ENCODE peak calls at places on chromosomes 13 and 19, in six cellular contexts. One of them, this sample, is unnamed.
A peak's percentile ranks its signal among the peaks of the same experiment; 100 is the strongest.

GRCh38 chr13:51913421-51914136 is 51.8 kb downstream of the CCDC70 start:
- DNase-seq in mesendoderm: peak; percentile 68
- DNase-seq in H1: no peak
- DNase-seq in trophoblast cell: no peak
- DNase-seq in neuronal stem cell: no peak
- DNase-seq in H9: peak; percentile 62
- DNase-seq in this sample: no peak

GRCh38 chr19:33799507-33799906 is 2.8 kb downstream of the KCTD15 start:
- DNase-seq in trophoblast cell: no peak
- DNase-seq in H9: peak; percentile 58
- DNase-seq in neuronal stem cell: no peak
- DNase-seq in H1: no peak
- DNase-seq in mesendoderm: peak; percentile 66
- DNase-seq in this sample: no peak

GRCh38 chr19:2477141-2477710 is 1.3 kb downstream of the GADD45B start:
- DNase-seq in H1: peak; percentile 63
- DNase-seq in mesendoderm: no peak
- DNase-seq in trophoblast cell: peak; percentile 75
- DNase-seq in neuronal stem cell: no peak
- DNase-seq in H9: no peak
- DNase-seq in this sample: peak; percentile 34

GRCh38 chr19:2239771-2240770 is 3.4 kb downstream of the SF3A2 start:
- DNase-seq in trophoblast cell: no peak
- DNase-seq in H9: no peak
- DNase-seq in mesendoderm: peak; percentile 44
- DNase-seq in H1: no peak
- DNase-seq in neuronal stem cell: peak; percentile 56
- DNase-seq in this sample: peak; percentile 48

GRCh38 chr19:10654610-10655456 is 687 bp downstream of the ILF3 start:
- DNase-seq in H1: peak; percentile 89
- DNase-seq in mesendoderm: peak; percentile 91
- DNase-seq in H9: peak; percentile 85
- DNase-seq in trophoblast cell: peak; percentile 58
- DNase-seq in neuronal stem cell: peak; percentile 84
- DNase-seq in this sample: no peak

GRCh38 chr19:40921005-40921897 is 39.2 kb upstream of the CYP2A7 start:
- DNase-seq in H9: no peak
- DNase-seq in trophoblast cell: no peak
- DNase-seq in neuronal stem cell: no peak
- DNase-seq in mesendoderm: peak; percentile 77
- DNase-seq in H1: no peak
- DNase-seq in this sample: no peak

GRCh38 chr19:39951065-39951650 is 16.7 kb upstream of the FCGBP start:
- DNase-seq in trophoblast cell: no peak
- DNase-seq in H9: no peak
- DNase-seq in mesendoderm: no peak
- DNase-seq in H1: no peak
- DNase-seq in neuronal stem cell: no peak
- DNase-seq in this sample: no peak

GRCh38 chr19:5108123-5108613 is 139.3 kb downstream of the KDM4B start:
- DNase-seq in neuronal stem cell: no peak
- DNase-seq in H9: no peak
- DNase-seq in H1: no peak
- DNase-seq in trophoblast cell: no peak
- DNase-seq in mesendoderm: no peak
- DNase-seq in this sample: no peak

GRCh38 chr13:53069800-53070199 is 41.2 kb downstream of the OLFM4 start:
- DNase-seq in H9: no peak
- DNase-seq in H1: no peak
- DNase-seq in neuronal stem cell: no peak
- DNase-seq in trophoblast cell: no peak
- DNase-seq in mesendoderm: no peak
- DNase-seq in this sample: no peak

GRCh38 chr13:73136776-73137175 is 78.0 kb downstream of the KLF5 start:
- DNase-seq in H9: no peak
- DNase-seq in trophoblast cell: peak; percentile 87
- DNase-seq in neuronal stem cell: no peak
- DNase-seq in H1: no peak
- DNase-seq in mesendoderm: no peak
- DNase-seq in this sample: peak; percentile 21

GRCh38 chr13:109131698-109132257 is 502.4 kb downstream of the MYO16 start:
- DNase-seq in trophoblast cell: peak; percentile 29
- DNase-seq in H1: no peak
- DNase-seq in mesendoderm: peak; percentile 62
- DNase-seq in neuronal stem cell: no peak
- DNase-seq in H9: no peak
- DNase-seq in this sample: peak; percentile 21

GRCh38 chr13:24788538-24788937 is 24.6 kb downstream of the RNF17 start:
- DNase-seq in H9: no peak
- DNase-seq in H1: no peak
- DNase-seq in mesendoderm: no peak
- DNase-seq in trophoblast cell: peak; percentile 51
- DNase-seq in neuronal stem cell: no peak
- DNase-seq in this sample: no peak

GRCh38 chr13:33195693-33196464 is 89.7 kb downstream of the STARD13 start:
- DNase-seq in mesendoderm: no peak
- DNase-seq in neuronal stem cell: no peak
- DNase-seq in H9: no peak
- DNase-seq in trophoblast cell: peak; percentile 58
- DNase-seq in H1: no peak
- DNase-seq in this sample: no peak

GRCh38 chr13:110869805-110870706 is 44.8 kb downstream of the ANKRD10 start:
- DNase-seq in trophoblast cell: peak; percentile 100
- DNase-seq in H9: peak; percentile 74
- DNase-seq in H1: peak; percentile 59
- DNase-seq in mesendoderm: peak; percentile 89
- DNase-seq in neuronal stem cell: no peak
- DNase-seq in this sample: peak; percentile 100

GRCh38 chr19:7976461-7976860 is 29.0 kb downstream of the ELAVL1 start:
- DNase-seq in H9: no peak
- DNase-seq in H1: no peak
- DNase-seq in mesendoderm: no peak
- DNase-seq in trophoblast cell: no peak
- DNase-seq in neuronal stem cell: no peak
- DNase-seq in this sample: no peak

GRCh38 chr13:29454931-29455481 is 140.5 kb downstream of the SLC7A1 start:
- DNase-seq in trophoblast cell: peak; percentile 84
- DNase-seq in H9: peak; percentile 62
- DNase-seq in neuronal stem cell: no peak
- DNase-seq in mesendoderm: peak; percentile 53
- DNase-seq in H1: peak; percentile 55
- DNase-seq in this sample: peak; percentile 7

GRCh38 chr19:3682741-3683404 is 17.4 kb downstream of the PIP5K1C start:
- DNase-seq in neuronal stem cell: no peak
- DNase-seq in H1: no peak
- DNase-seq in mesendoderm: peak; percentile 86
- DNase-seq in trophoblast cell: peak; percentile 37
- DNase-seq in H9: no peak
- DNase-seq in this sample: peak; percentile 60

GRCh38 chr19:7099597-7099921 is 30.1 kb downstream of the ZNF557 start:
- DNase-seq in mesendoderm: no peak
- DNase-seq in H1: no peak
- DNase-seq in neuronal stem cell: no peak
- DNase-seq in trophoblast cell: no peak
- DNase-seq in H9: no peak
- DNase-seq in this sample: no peak

GRCh38 chr13:99798756-99799155 is 172.8 kb downstream of the ZIC5 start:
- DNase-seq in H1: no peak
- DNase-seq in trophoblast cell: no peak
- DNase-seq in neuronal stem cell: no peak
- DNase-seq in mesendoderm: no peak
- DNase-seq in H9: no peak
- DNase-seq in this sample: no peak

GRCh38 chr19:5099822-5100221 is 130.9 kb downstream of the KDM4B start:
- DNase-seq in H1: no peak
- DNase-seq in neuronal stem cell: no peak
- DNase-seq in H9: no peak
- DNase-seq in trophoblast cell: no peak
- DNase-seq in mesendoderm: no peak
- DNase-seq in this sample: no peak

GRCh38 chr13:46799139-46799538 is 2.2 kb upstream of the ESD start:
- DNase-seq in trophoblast cell: no peak
- DNase-seq in mesendoderm: no peak
- DNase-seq in neuronal stem cell: no peak
- DNase-seq in H1: no peak
- DNase-seq in H9: no peak
- DNase-seq in this sample: no peak

GRCh38 chr13:113621046-113621445 is 36.5 kb downstream of the TFDP1 start:
- DNase-seq in trophoblast cell: no peak
- DNase-seq in H9: no peak
- DNase-seq in neuronal stem cell: no peak
- DNase-seq in H1: no peak
- DNase-seq in mesendoderm: no peak
- DNase-seq in this sample: no peak

GRCh38 chr13:113616991-113617749 is 32.6 kb downstream of the TFDP1 start:
- DNase-seq in mesendoderm: peak; percentile 72
- DNase-seq in trophoblast cell: no peak
- DNase-seq in H9: peak; percentile 61
- DNase-seq in neuronal stem cell: peak; percentile 62
- DNase-seq in H1: no peak
- DNase-seq in this sample: peak; percentile 72

GRCh38 chr13:113622791-113623490 is 35.1 kb downstream of the ATP4B start:
- DNase-seq in H9: no peak
- DNase-seq in neuronal stem cell: no peak
- DNase-seq in mesendoderm: no peak
- DNase-seq in trophoblast cell: no peak
- DNase-seq in H1: no peak
- DNase-seq in this sample: no peak

GRCh38 chr13:113618455-113618854 is 33.9 kb downstream of the TFDP1 start:
- DNase-seq in trophoblast cell: no peak
- DNase-seq in mesendoderm: no peak
- DNase-seq in H1: no peak
- DNase-seq in H9: no peak
- DNase-seq in neuronal stem cell: no peak
- DNase-seq in this sample: no peak

GRCh38 chr13:113620036-113620435 is 35.5 kb downstream of the TFDP1 start:
- DNase-seq in H1: no peak
- DNase-seq in trophoblast cell: no peak
- DNase-seq in H9: no peak
- DNase-seq in neuronal stem cell: no peak
- DNase-seq in mesendoderm: no peak
- DNase-seq in this sample: no peak
- H3K4ac ChIP-seq in H1: no peak overlapping the region
- H3K4ac ChIP-seq in trophoblast cell: peak overlapping the region; percentile 19
- H3K4ac ChIP-seq in H9: no peak overlapping the region
- H3K4ac ChIP-seq in neuronal stem cell: peak overlapping the region; percentile 87
- H3K4ac ChIP-seq in mesendoderm: no peak overlapping the region
- H3K4ac ChIP-seq in this sample: no peak overlapping the region

GRCh38 chr19:1170938-1171754 is 2.9 kb downstream of the SBNO2 start:
- DNase-seq in H1: no peak
- DNase-seq in trophoblast cell: no peak
- DNase-seq in neuronal stem cell: no peak
- DNase-seq in H9: no peak
- DNase-seq in mesendoderm: no peak
- DNase-seq in this sample: no peak

GRCh38 chr19:1168562-1168873 is 5.5 kb downstream of the SBNO2 start:
- DNase-seq in H1: no peak
- DNase-seq in mesendoderm: no peak
- DNase-seq in trophoblast cell: no peak
- DNase-seq in H9: no peak
- DNase-seq in neuronal stem cell: no peak
- DNase-seq in this sample: no peak

GRCh38 chr19:1169921-1170885 is 3.9 kb downstream of the SBNO2 start:
- DNase-seq in neuronal stem cell: no peak
- DNase-seq in H9: no peak
- DNase-seq in H1: no peak
- DNase-seq in trophoblast cell: no peak
- DNase-seq in mesendoderm: no peak
- DNase-seq in this sample: peak; percentile 83

GRCh38 chr19:1167687-1168561 is 6.1 kb downstream of the SBNO2 start:
- DNase-seq in mesendoderm: no peak
- DNase-seq in neuronal stem cell: no peak
- DNase-seq in trophoblast cell: no peak
- DNase-seq in H1: no peak
- DNase-seq in H9: no peak
- DNase-seq in this sample: no peak

GRCh38 chr19:1168877-1169791 is 4.9 kb downstream of the SBNO2 start:
- DNase-seq in neuronal stem cell: no peak
- DNase-seq in H9: no peak
- DNase-seq in mesendoderm: peak; percentile 58
- DNase-seq in H1: no peak
- DNase-seq in trophoblast cell: peak; percentile 45
- DNase-seq in this sample: peak; percentile 85
- H3K4ac ChIP-seq in neuronal stem cell: no peak overlapping the region
- H3K4ac ChIP-seq in H9: no peak overlapping the region
- H3K4ac ChIP-seq in mesendoderm: no peak overlapping the region
- H3K4ac ChIP-seq in H1: no peak overlapping the region
- H3K4ac ChIP-seq in trophoblast cell: peak overlapping the region; percentile 18
- H3K4ac ChIP-seq in this sample: peak overlapping the region; percentile 91

DNA sequence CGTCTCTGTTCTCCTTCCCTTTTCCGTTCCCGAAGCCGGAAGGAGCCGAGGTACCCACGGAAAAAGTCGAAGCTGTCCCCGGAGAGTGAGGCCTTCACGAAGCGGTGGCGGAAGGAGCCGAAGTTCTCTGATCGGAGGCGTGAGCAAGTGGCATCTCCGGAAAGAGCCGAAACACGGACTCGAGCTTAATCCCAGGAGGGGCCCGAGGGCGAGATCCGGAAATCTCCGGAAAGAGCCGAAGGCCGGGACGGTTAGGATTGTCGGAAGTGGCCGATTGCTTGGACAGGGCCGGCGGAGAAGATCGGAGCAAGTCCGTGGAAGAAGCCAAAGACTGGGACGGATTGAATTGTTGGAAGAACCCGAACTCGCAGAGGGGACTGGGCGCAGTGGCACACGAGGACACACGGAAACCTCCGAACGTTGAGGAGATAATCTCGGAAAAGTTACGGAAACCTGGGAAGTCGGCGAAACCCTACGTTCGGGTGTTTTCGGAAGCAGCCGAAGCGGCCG is 457 bp upstream of the U2AF2 start:
- DNase-seq in H1: peak; percentile 100
- DNase-seq in mesendoderm: peak; percentile 100
- DNase-seq in neuronal stem cell: peak; percentile 100
- DNase-seq in trophoblast cell: peak; percentile 100
- DNase-seq in H9: peak; percentile 99
- DNase-seq in this sample: peak; percentile 99
- H3K4ac ChIP-seq in H1: no peak overlapping the region
- H3K4ac ChIP-seq in mesendoderm: no peak overlapping the region
- H3K4ac ChIP-seq in neuronal stem cell: no peak overlapping the region
- H3K4ac ChIP-seq in trophoblast cell: peak overlapping the region; percentile 94
- H3K4ac ChIP-seq in H9: no peak overlapping the region
- H3K4ac ChIP-seq in this sample: peak overlapping the region; percentile 99

DNA sequence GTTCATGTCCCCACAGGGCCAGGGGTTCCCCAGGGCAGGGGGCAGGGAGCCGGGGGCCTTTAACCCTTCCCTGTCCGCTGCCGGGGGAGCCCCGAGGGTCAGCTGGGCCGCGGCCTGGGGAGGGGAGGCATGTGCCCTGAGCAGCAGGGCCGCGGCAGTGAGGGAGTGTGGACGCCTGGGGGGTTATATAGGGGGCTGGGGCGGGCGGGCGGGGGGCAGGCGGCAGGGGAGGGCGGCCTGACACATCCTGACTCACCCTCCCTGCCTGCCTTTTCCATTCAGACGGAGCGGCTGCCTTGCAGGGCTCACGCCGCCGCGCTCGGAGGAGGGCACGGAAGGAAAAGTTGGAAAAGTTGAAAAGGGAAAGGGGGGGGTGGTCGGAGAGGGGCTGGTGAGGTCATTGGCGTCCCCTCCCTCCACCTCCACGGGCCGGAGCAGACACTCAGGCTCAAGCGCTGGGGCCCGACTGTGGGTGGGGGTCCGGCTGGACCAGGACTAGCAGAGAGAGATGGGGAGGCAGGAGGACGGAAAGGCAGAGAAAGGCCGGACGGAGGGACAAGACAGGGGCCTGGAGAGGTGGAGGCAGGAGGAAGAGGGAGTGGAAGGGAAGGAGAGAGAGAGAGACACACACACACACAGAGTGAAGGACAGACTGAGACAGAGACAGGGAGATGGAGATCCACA is at the start of gene IL11:
- DNase-seq in trophoblast cell: no peak
- DNase-seq in mesendoderm: peak; percentile 73
- DNase-seq in neuronal stem cell: no peak
- DNase-seq in H1: no peak
- DNase-seq in H9: no peak
- DNase-seq in this sample: peak; percentile 78
- H3K4ac ChIP-seq in trophoblast cell: peak within 1 kb of the TSS; percentile 71
- H3K4ac ChIP-seq in mesendoderm: peak within 1 kb of the TSS; percentile 49
- H3K4ac ChIP-seq in neuronal stem cell: no peak within 1 kb of the TSS
- H3K4ac ChIP-seq in H1: no peak within 1 kb of the TSS
- H3K4ac ChIP-seq in H9: no peak within 1 kb of the TSS
- H3K4ac ChIP-seq in this sample: peak within 1 kb of the TSS; percentile 96

This sample was measured in IMR-90.